ENCODE peak calls at places on chromosomes 12 and 14, in six cellular contexts. P is H1, I is K562, T is GM23338, W is HepG2, K is GM12878. H is an unnamed sample.

GRCh38 chr12:94220804-94221203 is 72.4 kb downstream of the PLXNC1 start:
- DNase-seq in K (no peak), W (no peak), T (no peak), P (no peak), I (no peak), H (no peak)

GRCh38 chr14:68609012-68609411 is 183.9 kb downstream of the ZFP36L1 start:
- DNase-seq in P (no peak), W (no peak), K (no peak), I (no peak), T (no peak), H (no peak)

GRCh38 chr12:126926023-126926600 is 1340.9 kb upstream of the TMEM132C start:
- DNase-seq in I (no peak), T (no peak), W (no peak), P (no peak), K (peak), H (no peak)

GRCh38 chr14:99537399-99537798 is 56.2 kb downstream of the CCNK start:
- DNase-seq in I (no peak), W (no peak), K (no peak), P (no peak), T (peak), H (peak)

GRCh38 chr12:124454352-124454725 is 113.1 kb downstream of the NCOR2 start:
- DNase-seq in W (no peak), P (no peak), I (no peak), K (no peak), T (no peak), H (no peak)

GRCh38 chr12:123267991-123268843 is 3.4 kb downstream of the CDK2AP1 start:
- DNase-seq in K (no peak), I (no peak), W (no peak), T (peak), P (no peak), H (no peak)

GRCh38 chr12:115060477-115061168 is 376.6 kb upstream of the TBX3 start:
- DNase-seq in I (no peak), W (no peak), T (no peak), K (no peak), P (no peak), H (no peak)

GRCh38 chr12:22978962-22979361 is 354.0 kb downstream of the ETNK1 start:
- DNase-seq in K (no peak), P (no peak), W (no peak), I (no peak), T (no peak), H (no peak)

GRCh38 chr12:52634266-52635056 is 16.1 kb upstream of the KRT73 start:
- DNase-seq in W (no peak), K (no peak), I (no peak), P (no peak), T (no peak), H (no peak)

GRCh38 chr14:105840266-105841021 is 314.1 kb downstream of the TMEM121 start:
- DNase-seq in T (no peak), W (no peak), I (no peak), P (no peak), K (no peak), H (no peak)

GRCh38 chr12:69329669-69330428 is 18.3 kb upstream of the LYZ start:
- DNase-seq in I (no peak), T (no peak), W (peak), P (no peak), K (no peak), H (no peak)

GRCh38 chr12:642633-643477 is 20.4 kb downstream of the NINJ2 start:
- DNase-seq in K (no peak), P (no peak), I (peak), T (peak), W (no peak), H (peak)

GRCh38 chr14:22427771-22428228 is 161.2 kb downstream of the DAD1 start:
- DNase-seq in W (peak), K (no peak), T (peak), P (no peak), I (no peak), H (no peak)

GRCh38 chr14:20630340-20631022 is 11.0 kb downstream of the OR6S1 start:
- DNase-seq in P (no peak), I (no peak), T (peak), K (no peak), W (peak), H (peak)

GRCh38 chr12:131671871-131672270 is 39.0 kb upstream of the SFSWAP start:
- DNase-seq in P (no peak), T (no peak), I (no peak), K (no peak), W (no peak), H (no peak)

GRCh38 chr12:64864319-64864718 is 39.9 kb downstream of the TBC1D30 start:
- DNase-seq in I (no peak), K (no peak), W (no peak), T (peak), P (no peak), H (no peak)

GRCh38 chr14:69107407-69108003 is 45.4 kb downstream of the DCAF5 start:
- DNase-seq in T (peak), W (peak), P (no peak), I (peak), K (peak), H (peak)

GRCh38 chr14:103623883-103624482 is 5.0 kb upstream of the KLC1 start:
- DNase-seq in W (no peak), P (no peak), K (no peak), T (no peak), I (no peak), H (no peak)

GRCh38 chr14:45089813-45090212 is 5.9 kb downstream of the PRPF39 start:
- DNase-seq in P (no peak), W (no peak), I (no peak), K (no peak), T (no peak), H (no peak)

GRCh38 chr12:24709201-24709600 is 239.7 kb downstream of the BCAT1 start:
- DNase-seq in I (peak), T (no peak), W (no peak), P (no peak), K (no peak), H (no peak)

GRCh38 chr14:39266871-39267591 is 33.3 kb downstream of the MIA2 start:
- DNase-seq in T (peak), W (peak), P (peak), K (no peak), I (peak), H (peak)

GRCh38 chr14:103546651-103547454 is 15.6 kb downstream of the BAG5 start:
- DNase-seq in P (no peak), K (no peak), I (peak), T (peak), W (peak), H (peak)

GRCh38 chr12:127253797-127254196 is 1013.2 kb upstream of the TMEM132C start:
- DNase-seq in K (no peak), P (no peak), I (no peak), T (no peak), W (no peak), H (no peak)

GRCh38 chr12:23628836-23629235 is 320.6 kb downstream of the SOX5 start:
- DNase-seq in W (no peak), I (no peak), T (peak), P (no peak), K (no peak), H (no peak)

GRCh38 chr14:104047761-104048160 is 37.7 kb upstream of the ASPG start:
- DNase-seq in I (no peak), T (no peak), P (no peak), K (no peak), W (no peak), H (no peak)

GRCh38 chr12:15638231-15638630 is 151.0 kb downstream of the EPS8 start:
- DNase-seq in P (no peak), K (no peak), T (no peak), W (no peak), I (no peak), H (no peak)

GRCh38 chr14:69845787-69846186 is 33.4 kb upstream of the SMOC1 start:
- DNase-seq in T (no peak), I (no peak), W (peak), K (no peak), P (no peak), H (no peak)

GRCh38 chr12:45343269-45344051 is 127.6 kb downstream of the ANO6 start:
- DNase-seq in P (no peak), I (no peak), K (no peak), W (peak), T (no peak), H (no peak)

GRCh38 chr14:94581127-94581999 is at the start of gene SERPINA5:
- DNase-seq in W (peak), T (peak), P (no peak), I (peak), K (no peak), H (peak)

GRCh38 chr12:115504241-115504941 is 773.1 kb downstream of the MED13L start:
- DNase-seq in P (no peak), W (no peak), I (no peak), T (no peak), K (peak), H (no peak)

DNA sequence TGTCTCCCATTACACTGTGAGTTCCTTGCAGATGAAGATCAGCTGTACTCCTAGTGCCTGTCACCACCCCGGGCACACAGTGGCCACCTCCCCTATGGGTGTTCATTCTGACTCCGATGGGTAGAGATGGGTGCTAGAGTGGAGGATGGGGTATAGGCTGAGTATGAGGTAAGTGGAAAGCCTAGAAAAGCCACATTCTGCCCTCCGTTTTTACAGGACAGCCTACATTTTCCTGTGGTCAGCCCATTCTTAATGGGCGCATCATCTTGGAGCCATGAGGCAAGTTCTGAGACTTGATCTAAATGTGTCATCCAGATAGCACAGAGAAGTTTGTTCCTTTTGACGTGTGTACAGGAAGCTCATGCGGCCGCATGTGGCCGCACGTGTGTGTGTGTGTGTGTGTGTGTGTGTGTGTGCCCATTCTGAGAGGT is 166.7 kb upstream of the HIF1A start:
- DNase-seq in W (no peak), P (no peak), T (no peak), I (no peak), K (no peak), H (no peak)
- TF ChIP-seq CREB1 in W (no peak), P (no peak), T (no peak), I (no peak), K (no peak), H (no peak)

GRCh38 chr12:12072064-12072760 is 1.5 kb downstream of the BCL2L14 start:
- DNase-seq in T (no peak), W (peak), P (no peak), I (no peak), K (peak), H (no peak)
- TF ChIP-seq CREB1 in T (no peak), W (no peak), P (no peak), I (no peak), K (no peak), H (no peak)

GRCh38 chr14:91361236-91361811 is 56.3 kb downstream of the CCDC88C start:
- DNase-seq in I (no peak), T (no peak), K (no peak), W (peak), P (no peak), H (no peak)

GRCh38 chr14:91365552-91365951 is 52.1 kb downstream of the CCDC88C start:
- DNase-seq in W (no peak), T (no peak), I (no peak), K (no peak), P (no peak), H (no peak)

GRCh38 chr14:91366749-91367148 is 50.9 kb downstream of the CCDC88C start:
- DNase-seq in T (no peak), P (no peak), I (no peak), W (no peak), K (no peak), H (no peak)

GRCh38 chr14:91364524-91365270 is 52.9 kb downstream of the CCDC88C start:
- DNase-seq in P (no peak), I (peak), K (no peak), T (no peak), W (peak), H (no peak)

GRCh38 chr14:91363776-91364523 is 53.7 kb downstream of the CCDC88C start:
- DNase-seq in K (peak), T (no peak), W (no peak), P (no peak), I (peak), H (no peak)
- TF ChIP-seq CREB1 in K (no peak), T (no peak), W (no peak), P (no peak), I (no peak), H (no peak)

DNA sequence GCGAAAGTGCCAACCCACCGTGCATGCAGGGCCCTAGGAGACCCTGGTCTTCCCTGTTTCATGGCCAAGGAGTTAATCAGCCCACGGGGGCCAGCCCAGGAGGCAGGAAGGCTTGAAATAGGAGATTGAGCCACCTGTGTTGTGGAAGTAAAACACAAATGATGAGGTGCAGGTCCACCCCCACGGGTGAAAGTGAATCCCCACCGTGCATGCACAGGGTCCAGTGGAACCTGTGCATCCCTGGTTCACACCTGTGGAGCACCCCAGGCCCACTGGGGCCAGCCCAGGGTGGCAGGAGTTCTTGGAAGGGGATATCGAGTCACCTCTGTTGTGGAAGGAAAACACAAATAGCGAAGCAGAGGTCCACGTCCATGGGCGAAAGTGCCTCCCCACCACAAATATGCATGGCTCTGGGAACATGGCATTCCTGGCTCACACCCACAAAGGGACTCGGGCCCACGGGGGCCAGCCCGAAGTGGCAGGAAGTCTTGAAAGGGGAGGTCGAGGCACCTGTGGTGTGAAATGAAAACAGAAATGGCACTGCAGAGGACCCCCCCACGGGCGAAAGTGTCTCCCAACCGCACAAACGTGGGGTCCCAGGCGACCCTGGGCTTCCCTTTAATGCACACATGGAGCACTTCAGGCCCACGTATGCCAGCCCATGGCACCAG is 381.5 kb downstream of the ALG10 start:
- DNase-seq in W (no peak), T (no peak), P (no peak), K (no peak), I (peak), H (peak)
- TF ChIP-seq CREB1 in W (no peak), T (no peak), P (no peak), K (no peak), I (no peak), H (no peak)